ENCODE peak calls at places on chromosome 1, in five cellular contexts. R, Q, M, P and T are unnamed samples.

GRCh38 chr1:155960081-155960745 is 18.1 kb downstream of the ARHGEF2 start:
- DNase-seq in R (no peak), Q (no peak), M (no peak), P (no peak), T (no peak)

GRCh38 chr1:166785987-166786386 is 53.3 kb upstream of the POGK start:
- DNase-seq in R (no peak), Q (no peak), M (no peak), P (no peak), T (peak)

GRCh38 chr1:67655581-67655980 is 29.4 kb upstream of the GADD45A start:
- DNase-seq in R (no peak), Q (no peak), M (no peak), P (no peak), T (no peak)

GRCh38 chr1:168234846-168235547 is 9.2 kb downstream of the SFT2D2 start:
- DNase-seq in R (no peak), Q (no peak), M (peak), P (no peak), T (peak)

GRCh38 chr1:8903908-8904650 is 25.6 kb upstream of the ENO1 start:
- DNase-seq in R (no peak), Q (no peak), M (no peak), P (no peak), T (peak)

GRCh38 chr1:25922064-25922632 is 15.9 kb upstream of the STMN1 start:
- DNase-seq in R (no peak), Q (no peak), M (no peak), P (no peak), T (no peak)

GRCh38 chr1:940121-941026 is 16.7 kb downstream of the SAMD11 start:
- DNase-seq in R (no peak), Q (peak), M (no peak), P (no peak), T (peak)

GRCh38 chr1:225539069-225539468 is 111.2 kb upstream of the LBR start:
- DNase-seq in R (no peak), Q (no peak), M (no peak), P (no peak), T (peak)

GRCh38 chr1:9198538-9199361 is 35.8 kb upstream of the H6PD start:
- DNase-seq in R (no peak), Q (no peak), M (no peak), P (no peak), T (peak)